ENCODE peak calls at places on chromosomes 13 and 19, in seven cellular contexts. H, J, O, U, Q, Z and B are unnamed samples.

GRCh38 chr19:1247747-1248453 is 483 bp upstream of the MIDN start:
- DNase-seq in H (peak; percentile 90), J (peak; percentile 78), O (peak; percentile 42), U (no peak), Q (no peak), Z (peak; percentile 65), B (peak; percentile 79)

GRCh38 chr13:31310356-31310755 is 110.6 kb downstream of the B3GLCT start:
- DNase-seq in H (no peak), J (no peak), O (no peak), U (no peak), Q (no peak), Z (no peak), B (no peak)

GRCh38 chr13:31767175-31767900 is 28.0 kb downstream of the RXFP2 start:
- DNase-seq in H (no peak), J (no peak), O (peak; percentile 72), U (peak; percentile 51), Q (no peak), Z (no peak), B (no peak)

GRCh38 chr13:59112375-59112774 is 1051.4 kb downstream of the DIAPH3 start:
- DNase-seq in H (no peak), J (no peak), O (peak; percentile 99), U (peak; percentile 40), Q (no peak), Z (peak; percentile 61), B (no peak)

GRCh38 chr13:73898899-73899298 is 235.3 kb downstream of the KLF12 start:
- DNase-seq in H (no peak), J (no peak), O (no peak), U (no peak), Q (no peak), Z (no peak), B (no peak)

GRCh38 chr13:76094645-76095044 is 458.5 kb downstream of the LMO7 start:
- DNase-seq in H (no peak), J (no peak), O (no peak), U (no peak), Q (no peak), Z (no peak), B (no peak)

GRCh38 chr19:13526552-13526951 is 20.3 kb upstream of the CACNA1A start:
- DNase-seq in H (no peak), J (no peak), O (no peak), U (no peak), Q (no peak), Z (peak; percentile 51), B (no peak)

GRCh38 chr13:101919541-101920306 is 467.2 kb downstream of the ITGBL1 start:
- DNase-seq in H (peak; percentile 34), J (no peak), O (peak; percentile 40), U (no peak), Q (no peak), Z (no peak), B (no peak)

GRCh38 chr19:54674021-54674617 is 11.3 kb downstream of the LILRB4 start:
- DNase-seq in H (no peak), J (peak; percentile 14), O (no peak), U (peak; percentile 28), Q (no peak), Z (peak; percentile 75), B (no peak)

GRCh38 chr19:33390120-33390907 is 16.8 kb downstream of the CEBPG start:
- DNase-seq in H (peak; percentile 61), J (no peak), O (no peak), U (no peak), Q (no peak), Z (no peak), B (peak; percentile 56)

GRCh38 chr13:26513931-26514330 is 43.6 kb upstream of the WASF3 start:
- DNase-seq in H (no peak), J (no peak), O (no peak), U (no peak), Q (no peak), Z (no peak), B (no peak)

GRCh38 chr13:99417821-99418662 is 83.2 kb upstream of the TM9SF2 start:
- DNase-seq in H (no peak), J (no peak), O (no peak), U (no peak), Q (no peak), Z (no peak), B (no peak)

GRCh38 chr13:21671793-21672680 is 1.2 kb downstream of the FGF9 start:
- DNase-seq in H (no peak), J (no peak), O (no peak), U (no peak), Q (no peak), Z (no peak), B (no peak)

GRCh38 chr13:112171570-112171965 is 104.6 kb downstream of the SOX1 start:
- DNase-seq in H (no peak), J (no peak), O (no peak), U (no peak), Q (peak; percentile 36), Z (no peak), B (no peak)

GRCh38 chr13:51724721-51725120 is 79.2 kb downstream of the DHRS12 start:
- DNase-seq in H (no peak), J (no peak), O (no peak), U (no peak), Q (no peak), Z (no peak), B (no peak)

GRCh38 chr13:51311957-51312520 is 27.5 kb upstream of the SERPINE3 start:
- DNase-seq in H (no peak), J (no peak), O (no peak), U (no peak), Q (no peak), Z (no peak), B (no peak)

GRCh38 chr13:37657134-37657533 is 58.6 kb upstream of the POSTN start:
- DNase-seq in H (no peak), J (no peak), O (peak; percentile 63), U (peak; percentile 45), Q (no peak), Z (peak; percentile 85), B (no peak)

GRCh38 chr19:43467730-43468129 is 2.3 kb upstream of the LYPD3 start:
- DNase-seq in H (no peak), J (no peak), O (peak; percentile 37), U (peak; percentile 36), Q (no peak), Z (peak; percentile 71), B (no peak)

GRCh38 chr13:74715718-74716117 is 581.5 kb upstream of the KLF12 start:
- DNase-seq in H (no peak), J (no peak), O (no peak), U (no peak), Q (no peak), Z (peak; percentile 54), B (no peak)

GRCh38 chr13:91079190-91079589 is 268.3 kb upstream of the MIR17HG start:
- DNase-seq in H (no peak), J (no peak), O (no peak), U (no peak), Q (no peak), Z (no peak), B (no peak)

GRCh38 chr13:87129602-87130300 is 541.4 kb upstream of the SLITRK5 start:
- DNase-seq in H (no peak), J (no peak), O (peak; percentile 1), U (peak; percentile 3), Q (no peak), Z (peak; percentile 23), B (no peak)

GRCh38 chr19:15184776-15185175 is 16.0 kb downstream of the NOTCH3 start:
- DNase-seq in H (no peak), J (no peak), O (no peak), U (no peak), Q (no peak), Z (no peak), B (no peak)

GRCh38 chr19:48415395-48415794 is 21.9 kb downstream of the GRIN2D start:
- DNase-seq in H (peak; percentile 83), J (peak; percentile 71), O (peak; percentile 65), U (peak; percentile 71), Q (no peak), Z (peak; percentile 64), B (peak; percentile 80)

GRCh38 chr13:27619093-27619705 is 1.1 kb downstream of the LNX2 start:
- DNase-seq in H (no peak), J (no peak), O (no peak), U (no peak), Q (no peak), Z (peak; percentile 21), B (no peak)

GRCh38 chr13:27617801-27618411 is 2.4 kb downstream of the LNX2 start:
- DNase-seq in H (no peak), J (no peak), O (no peak), U (peak; percentile 51), Q (no peak), Z (peak; percentile 54), B (peak; percentile 53)

DNA sequence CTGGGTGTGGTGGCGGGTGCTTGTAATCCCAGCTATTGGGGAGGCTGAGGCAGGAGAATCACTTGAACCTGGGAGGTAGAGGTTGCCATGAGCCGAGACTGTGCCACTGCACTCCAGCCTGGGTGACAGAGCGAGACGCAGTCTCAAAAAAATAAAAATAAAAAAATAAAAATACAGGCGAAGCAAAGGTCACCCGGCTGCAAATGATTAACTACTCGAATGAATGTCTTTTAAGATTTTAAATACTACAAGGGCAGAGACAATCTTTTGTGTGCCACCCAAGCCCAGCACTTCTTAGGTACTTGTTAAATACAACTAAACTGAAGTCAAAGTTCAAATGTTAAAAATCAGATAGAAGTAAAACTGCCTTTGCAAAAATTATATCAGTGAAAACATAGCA is 6.7 kb downstream of the LNX2 start:
- DNase-seq in H (no peak), J (no peak), O (no peak), U (no peak), Q (no peak), Z (no peak), B (no peak)
- H3K27ac ChIP-seq in H (no peak overlapping the region), J (no peak overlapping the region), O (no peak overlapping the region), U (no peak overlapping the region), Q (no peak overlapping the region), Z (no peak overlapping the region), B (no peak overlapping the region)

DNA sequence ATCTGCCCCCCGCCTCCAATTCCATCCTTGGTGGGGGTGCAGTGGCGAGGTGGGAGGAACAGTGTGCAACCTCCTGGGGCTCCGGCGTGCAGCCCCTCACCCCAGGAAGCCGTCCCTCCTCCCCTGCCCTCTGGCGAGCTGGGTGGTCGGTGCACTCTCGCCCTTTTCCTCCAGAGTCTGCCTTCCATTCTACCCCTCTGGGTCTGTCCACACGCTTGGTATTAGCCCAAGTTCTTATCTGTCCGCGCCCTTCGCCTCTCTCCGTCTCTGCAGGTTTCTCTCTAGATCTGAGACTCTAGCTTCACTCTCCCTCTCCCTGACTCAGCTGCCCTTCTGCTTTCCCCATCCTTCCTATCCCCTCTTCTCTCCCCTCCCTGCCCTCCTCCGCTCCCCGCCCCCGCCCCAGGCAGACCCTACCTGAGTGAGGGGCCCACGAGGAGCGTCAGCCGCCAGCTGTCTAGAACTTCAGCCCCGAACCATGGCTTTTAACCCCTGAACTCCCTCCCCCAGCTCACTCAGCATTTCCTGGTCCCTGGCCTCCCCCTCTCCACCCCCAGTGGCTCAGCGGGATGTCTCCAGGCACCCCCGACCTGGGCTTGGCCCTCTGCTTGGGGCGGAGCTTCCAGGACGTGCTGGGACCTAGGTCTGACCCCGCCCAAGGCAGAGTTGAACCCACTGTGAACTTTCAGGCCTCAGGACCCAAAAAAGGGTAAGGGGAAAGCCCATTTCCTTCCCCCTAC is 499 bp upstream of the KLK13 start:
- DNase-seq in H (no peak), J (no peak), O (no peak), U (no peak), Q (no peak), Z (no peak), B (no peak)
- H3K27ac ChIP-seq in H (no peak overlapping the region), J (no peak overlapping the region), O (no peak overlapping the region), U (no peak overlapping the region), Q (no peak overlapping the region), Z (no peak overlapping the region), B (no peak overlapping the region)

GRCh38 chr19:5579286-5579685 is 11.5 kb upstream of the TINCR start:
- DNase-seq in H (peak; percentile 3), J (no peak), O (no peak), U (no peak), Q (no peak), Z (no peak), B (no peak)
- H3K27ac ChIP-seq in H (no peak overlapping the region), J (no peak overlapping the region), O (no peak overlapping the region), U (no peak overlapping the region), Q (no peak overlapping the region), Z (no peak overlapping the region), B (no peak overlapping the region)

GRCh38 chr19:19553670-19554069 is 15.6 kb downstream of the CILP2 start:
- DNase-seq in H (no peak), J (no peak), O (no peak), U (no peak), Q (no peak), Z (no peak), B (no peak)
- H3K27ac ChIP-seq in H (no peak overlapping the region), J (no peak overlapping the region), O (no peak overlapping the region), U (no peak overlapping the region), Q (no peak overlapping the region), Z (no peak overlapping the region), B (no peak overlapping the region)